ENCODE peak calls at places on chromosomes 12 and 14, in five cellular contexts. One of them, this sample, is unnamed.

GRCh38 chr12:52156757-52157565 is 34.9 kb downstream of the KRT80 start:
- DNase-seq in H9: peak
- DNase-seq in mesenchymal stem cell: peak
- DNase-seq in H1: peak
- DNase-seq in neuronal stem cell: peak
- DNase-seq in this sample: peak

GRCh38 chr14:92754956-92755355 is 6.5 kb upstream of the LGMN start:
- DNase-seq in H9: no peak
- DNase-seq in mesenchymal stem cell: no peak
- DNase-seq in H1: no peak
- DNase-seq in neuronal stem cell: no peak
- DNase-seq in this sample: no peak

GRCh38 chr12:7373226-7373625 is 69.4 kb downstream of the ACSM4 start:
- DNase-seq in H9: no peak
- DNase-seq in mesenchymal stem cell: no peak
- DNase-seq in H1: no peak
- DNase-seq in neuronal stem cell: no peak
- DNase-seq in this sample: no peak

GRCh38 chr14:76761849-76762616 is 765 bp downstream of the VASH1 start:
- DNase-seq in H9: peak
- DNase-seq in mesenchymal stem cell: no peak
- DNase-seq in H1: no peak
- DNase-seq in neuronal stem cell: no peak
- DNase-seq in this sample: no peak

GRCh38 chr12:106139422-106140141 is 828 bp upstream of the NUAK1 start:
- DNase-seq in H9: peak
- DNase-seq in mesenchymal stem cell: peak
- DNase-seq in H1: peak
- DNase-seq in neuronal stem cell: peak
- DNase-seq in this sample: peak

GRCh38 chr12:24898185-24898584 is 50.7 kb downstream of the BCAT1 start:
- DNase-seq in H9: no peak
- DNase-seq in mesenchymal stem cell: no peak
- DNase-seq in H1: no peak
- DNase-seq in neuronal stem cell: no peak
- DNase-seq in this sample: peak

GRCh38 chr12:67069451-67070306 is 199.5 kb upstream of the CAND1 start:
- DNase-seq in H9: peak
- DNase-seq in mesenchymal stem cell: peak
- DNase-seq in H1: peak
- DNase-seq in neuronal stem cell: peak
- DNase-seq in this sample: peak

GRCh38 chr12:88855301-88855700 is 275.0 kb upstream of the KITLG start:
- DNase-seq in H9: no peak
- DNase-seq in mesenchymal stem cell: no peak
- DNase-seq in H1: no peak
- DNase-seq in neuronal stem cell: no peak
- DNase-seq in this sample: no peak

GRCh38 chr14:62283837-62284236 is 521.6 kb downstream of the SNAPC1 start:
- DNase-seq in H9: no peak
- DNase-seq in mesenchymal stem cell: no peak
- DNase-seq in H1: no peak
- DNase-seq in neuronal stem cell: no peak
- DNase-seq in this sample: no peak

GRCh38 chr14:68143341-68143807 is 323.8 kb downstream of the RAD51B start:
- DNase-seq in H9: no peak
- DNase-seq in mesenchymal stem cell: peak
- DNase-seq in H1: no peak
- DNase-seq in neuronal stem cell: no peak
- DNase-seq in this sample: no peak

GRCh38 chr12:130796985-130797686 is 41.9 kb downstream of the STX2 start:
- DNase-seq in H9: no peak
- DNase-seq in mesenchymal stem cell: no peak
- DNase-seq in H1: no peak
- DNase-seq in neuronal stem cell: no peak
- DNase-seq in this sample: peak

GRCh38 chr12:124609041-124609984 is 41.9 kb upstream of the NCOR2 start:
- DNase-seq in H9: peak
- DNase-seq in mesenchymal stem cell: peak
- DNase-seq in H1: no peak
- DNase-seq in neuronal stem cell: no peak
- DNase-seq in this sample: peak

DNA sequence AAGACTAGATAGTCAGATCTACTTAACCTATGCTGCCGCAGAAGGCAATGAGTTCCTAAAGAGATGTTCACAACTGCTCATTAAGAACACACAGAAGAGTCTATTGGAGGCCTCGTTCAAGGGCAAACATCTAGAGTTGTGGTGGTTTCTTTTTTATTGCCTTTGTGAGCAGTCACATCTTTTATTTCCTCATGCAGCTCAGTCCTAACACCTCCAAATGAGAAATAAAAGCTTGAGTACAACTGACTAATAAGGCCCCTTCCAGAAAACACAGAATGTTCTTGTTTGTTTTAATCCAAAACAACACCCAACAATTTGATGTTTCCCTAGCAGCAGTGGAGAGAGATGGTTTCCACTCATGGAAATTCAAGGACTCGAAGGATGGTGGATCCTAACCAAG is 123.5 kb upstream of the NOS1 start:
- DNase-seq in H9: no peak
- DNase-seq in mesenchymal stem cell: no peak
- DNase-seq in H1: no peak
- DNase-seq in neuronal stem cell: no peak
- DNase-seq in this sample: no peak
- H3K4me2 ChIP-seq in H9: no peak
- H3K4me2 ChIP-seq in mesenchymal stem cell: no peak
- H3K4me2 ChIP-seq in H1: no peak
- H3K4me2 ChIP-seq in neuronal stem cell: no peak
- H3K4me2 ChIP-seq in this sample: no peak

GRCh38 chr12:103368167-103368566 is 127.6 kb downstream of the C12orf42 start:
- DNase-seq in H9: no peak
- DNase-seq in mesenchymal stem cell: no peak
- DNase-seq in H1: no peak
- DNase-seq in neuronal stem cell: no peak
- DNase-seq in this sample: no peak
- H2BK12ac ChIP-seq in H9: no peak
- H2BK12ac ChIP-seq in mesenchymal stem cell: no peak
- H2BK12ac ChIP-seq in H1: no peak
- H2BK12ac ChIP-seq in neuronal stem cell: no peak
- H2BK12ac ChIP-seq in this sample: no peak

GRCh38 chr12:132887513-132888341 is at the start of gene CHFR:
- DNase-seq in H9: peak
- DNase-seq in mesenchymal stem cell: peak
- DNase-seq in H1: peak
- DNase-seq in neuronal stem cell: peak
- DNase-seq in this sample: peak
- H3K14ac ChIP-seq in H9: peak
- H3K14ac ChIP-seq in mesenchymal stem cell: peak
- H3K14ac ChIP-seq in H1: peak
- H3K14ac ChIP-seq in neuronal stem cell: no peak
- H3K14ac ChIP-seq in this sample: peak

DNA sequence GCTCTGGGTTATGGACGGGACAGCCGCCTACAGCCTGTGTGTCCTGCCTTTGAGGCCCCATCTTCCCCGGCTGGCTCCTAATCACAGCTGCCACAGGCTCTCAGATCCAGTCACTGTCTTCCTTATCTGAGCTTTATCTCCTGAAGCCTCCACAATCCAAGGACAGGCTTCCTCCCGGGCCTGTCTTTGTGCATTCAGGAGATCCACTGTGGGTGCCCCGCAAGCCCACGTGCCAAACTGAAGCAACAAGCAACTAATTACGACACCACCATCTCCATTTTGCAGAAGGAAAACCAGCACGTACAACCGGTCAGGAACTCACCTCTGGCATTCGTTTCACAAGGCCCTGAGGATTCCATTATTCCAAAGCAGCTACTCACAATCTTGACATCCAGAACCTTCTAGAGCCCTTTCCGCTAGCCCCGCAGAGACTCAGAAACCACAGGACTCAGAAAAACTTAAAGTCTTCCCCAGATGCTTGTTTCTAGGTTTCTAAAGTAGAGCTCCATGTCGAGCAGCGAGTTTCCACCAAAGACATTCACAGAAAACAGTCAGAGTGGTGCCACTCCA is 14.0 kb downstream of the SYNE3 start:
- DNase-seq in H9: no peak
- DNase-seq in mesenchymal stem cell: no peak
- DNase-seq in H1: no peak
- DNase-seq in neuronal stem cell: no peak
- DNase-seq in this sample: peak
- H3K4me2 ChIP-seq in H9: no peak
- H3K4me2 ChIP-seq in mesenchymal stem cell: no peak
- H3K4me2 ChIP-seq in H1: no peak
- H3K4me2 ChIP-seq in neuronal stem cell: no peak
- H3K4me2 ChIP-seq in this sample: no peak

DNA sequence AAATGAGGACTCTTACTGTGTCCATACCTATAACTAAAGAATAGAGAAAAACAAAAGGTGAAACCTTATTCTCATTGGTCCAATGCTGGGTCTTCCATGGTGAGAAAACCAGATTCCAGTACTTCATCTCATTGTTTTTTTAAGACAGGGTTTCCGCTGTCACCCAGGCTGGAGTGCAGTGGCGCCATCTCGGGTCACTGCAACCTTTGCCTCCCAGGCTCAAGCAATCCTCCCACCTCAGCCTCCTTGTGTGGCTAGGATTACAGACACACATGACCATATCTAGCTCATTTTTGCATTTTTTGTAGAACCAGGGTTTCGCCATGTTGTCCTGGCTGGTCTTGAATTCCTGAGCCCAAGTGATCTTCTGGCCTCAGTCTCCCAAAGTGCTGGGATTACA is 13.3 kb downstream of the RBM23 start:
- DNase-seq in H9: no peak
- DNase-seq in mesenchymal stem cell: no peak
- DNase-seq in H1: no peak
- DNase-seq in neuronal stem cell: no peak
- DNase-seq in this sample: no peak
- H2BK12ac ChIP-seq in H9: no peak
- H2BK12ac ChIP-seq in mesenchymal stem cell: no peak
- H2BK12ac ChIP-seq in H1: no peak
- H2BK12ac ChIP-seq in neuronal stem cell: no peak
- H2BK12ac ChIP-seq in this sample: no peak

GRCh38 chr12:65926119-65927004 is 102.1 kb downstream of the HMGA2 start:
- DNase-seq in H9: no peak
- DNase-seq in mesenchymal stem cell: no peak
- DNase-seq in H1: no peak
- DNase-seq in neuronal stem cell: no peak
- DNase-seq in this sample: no peak
- H3K14ac ChIP-seq in H9: no peak
- H3K14ac ChIP-seq in mesenchymal stem cell: no peak
- H3K14ac ChIP-seq in H1: no peak
- H3K14ac ChIP-seq in neuronal stem cell: no peak
- H3K14ac ChIP-seq in this sample: no peak

GRCh38 chr12:129258781-129259318 is 405.6 kb downstream of the GLT1D1 start:
- DNase-seq in H9: no peak
- DNase-seq in mesenchymal stem cell: no peak
- DNase-seq in H1: no peak
- DNase-seq in neuronal stem cell: no peak
- DNase-seq in this sample: no peak

DNA sequence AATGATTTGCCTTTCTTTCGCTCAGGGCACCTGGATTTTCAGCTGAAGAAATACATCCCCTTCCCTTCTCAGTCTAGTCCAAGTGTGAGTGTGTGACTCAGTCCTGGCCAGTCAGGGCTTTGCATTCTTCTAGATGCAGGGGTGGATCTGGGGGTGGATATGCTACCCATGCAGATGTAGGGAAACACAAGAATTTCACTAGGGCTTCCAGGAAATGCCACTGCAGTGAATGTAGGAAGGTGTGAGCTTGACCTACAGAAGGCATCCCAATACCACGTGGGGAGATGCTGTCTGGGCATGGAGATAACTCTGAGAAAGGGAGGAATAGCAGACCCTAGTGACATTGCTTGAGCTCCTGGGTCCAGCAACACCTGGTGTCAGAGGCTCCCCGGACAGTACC is 404.2 kb downstream of the GLT1D1 start:
- DNase-seq in H9: no peak
- DNase-seq in mesenchymal stem cell: no peak
- DNase-seq in H1: no peak
- DNase-seq in neuronal stem cell: no peak
- DNase-seq in this sample: no peak
- H3K4me2 ChIP-seq in H9: no peak
- H3K4me2 ChIP-seq in mesenchymal stem cell: no peak
- H3K4me2 ChIP-seq in H1: no peak
- H3K4me2 ChIP-seq in neuronal stem cell: no peak
- H3K4me2 ChIP-seq in this sample: no peak

DNA sequence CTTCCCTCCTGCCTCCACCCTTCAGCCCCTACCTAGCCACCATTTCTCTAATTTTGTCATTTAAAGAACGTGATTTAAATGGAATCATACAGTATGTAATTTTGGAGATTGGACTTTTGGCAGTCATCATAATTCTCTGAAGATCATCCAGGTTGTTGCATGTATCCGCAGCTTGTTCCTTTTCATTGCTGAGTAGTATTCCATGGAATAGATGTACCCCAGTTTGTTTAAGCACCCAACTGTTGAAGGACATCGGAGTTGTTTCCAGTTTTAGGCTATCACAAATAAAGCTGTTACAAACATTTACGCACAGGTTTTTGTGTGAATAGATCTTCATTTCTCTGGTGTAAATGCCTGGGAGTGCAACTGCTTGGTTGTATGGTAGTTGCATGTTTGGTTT is 61.1 kb upstream of the PWP1 start:
- DNase-seq in H9: no peak
- DNase-seq in mesenchymal stem cell: no peak
- DNase-seq in H1: no peak
- DNase-seq in neuronal stem cell: no peak
- DNase-seq in this sample: no peak
- H2BK12ac ChIP-seq in H9: no peak
- H2BK12ac ChIP-seq in mesenchymal stem cell: no peak
- H2BK12ac ChIP-seq in H1: no peak
- H2BK12ac ChIP-seq in neuronal stem cell: no peak
- H2BK12ac ChIP-seq in this sample: no peak